ENCODE peak calls at places on chromosome 19, in nine cellular contexts. Y, Z, Q, V, G, E, S, O and K are unnamed samples.

GRCh38 chr19:35216026-35216832 is 12.3 kb downstream of the FAM187B start:
- DNase-seq in Y (no peak), Z (no peak), Q (no peak), V (no peak), G (peak), E (no peak), S (no peak), O (no peak), K (peak)

GRCh38 chr19:6074709-6075403 is 35.4 kb downstream of the RFX2 start:
- DNase-seq in Y (no peak), Z (no peak), Q (no peak), V (no peak), G (no peak), E (no peak), S (no peak), O (no peak), K (no peak)

GRCh38 chr19:11208526-11209471 is 11.5 kb upstream of the KANK2 start:
- DNase-seq in Y (no peak), Z (no peak), Q (no peak), V (no peak), G (peak), E (no peak), S (no peak), O (no peak), K (no peak)

GRCh38 chr19:13110099-13110610 is 6.4 kb downstream of the TRMT1 start:
- DNase-seq in Y (no peak), Z (no peak), Q (no peak), V (no peak), G (no peak), E (no peak), S (no peak), O (no peak), K (no peak)

GRCh38 chr19:29858000-29858596 is 46.3 kb downstream of the CCNE1 start:
- DNase-seq in Y (no peak), Z (peak), Q (no peak), V (no peak), G (no peak), E (peak), S (peak), O (peak), K (no peak)

GRCh38 chr19:46756544-46756888 is 10.3 kb upstream of the STRN4 start:
- DNase-seq in Y (no peak), Z (no peak), Q (no peak), V (no peak), G (no peak), E (no peak), S (no peak), O (no peak), K (no peak)

GRCh38 chr19:42480335-42481095 is 37.8 kb upstream of the CXCL17 start:
- DNase-seq in Y (peak), Z (peak), Q (no peak), V (no peak), G (peak), E (peak), S (peak), O (no peak), K (no peak)

GRCh38 chr19:10961763-10962536 is 1.1 kb downstream of the SMARCA4 start:
- DNase-seq in Y (no peak), Z (no peak), Q (peak), V (no peak), G (peak), E (no peak), S (peak), O (no peak), K (no peak)

GRCh38 chr19:3250675-3251074 is 26.2 kb downstream of the CELF5 start:
- DNase-seq in Y (no peak), Z (no peak), Q (no peak), V (peak), G (peak), E (peak), S (peak), O (no peak), K (no peak)

GRCh38 chr19:21109116-21109515 is 27.1 kb downstream of the ZNF714 start:
- DNase-seq in Y (no peak), Z (peak), Q (no peak), V (no peak), G (peak), E (no peak), S (no peak), O (no peak), K (peak)

GRCh38 chr19:47310819-47311218 is 1.2 kb downstream of the C5AR1 start:
- DNase-seq in Y (no peak), Z (peak), Q (no peak), V (peak), G (peak), E (no peak), S (no peak), O (peak), K (no peak)

GRCh38 chr19:8476524-8476923 is 25.9 kb downstream of the PRAM1 start:
- DNase-seq in Y (no peak), Z (no peak), Q (no peak), V (no peak), G (no peak), E (no peak), S (no peak), O (no peak), K (no peak)

GRCh38 chr19:45769821-45770191 is 754 bp upstream of the SIX5 start:
- DNase-seq in Y (no peak), Z (peak), Q (no peak), V (no peak), G (peak), E (peak), S (no peak), O (no peak), K (peak)